ENCODE peak calls at places on chromosomes 5 and 9, in four cellular contexts. One of them, this sample, is unnamed.

GRCh38 chr5:106154280-106154716 is 1516.4 kb downstream of the EFNA5 start:
- DNase-seq in stimulated activated CD4-positive, alpha-beta T cell treated with anti-CD3 and anti-CD28 coated beads, Interleukin-1b, Interleukin-23, amount 100 ng/mL, for 4 hours: no peak
- DNase-seq in fibroblast of mammary gland: no peak
- DNase-seq in RCC 7860: no peak
- DNase-seq in this sample: no peak

GRCh38 chr9:33263131-33263935 is 1.2 kb downstream of the BAG1 start:
- DNase-seq in stimulated activated CD4-positive, alpha-beta T cell treated with anti-CD3 and anti-CD28 coated beads, Interleukin-1b, Interleukin-23, amount 100 ng/mL, for 4 hours: peak
- DNase-seq in fibroblast of mammary gland: peak
- DNase-seq in RCC 7860: peak
- DNase-seq in this sample: peak

GRCh38 chr5:65037845-65038815 is 269.4 kb downstream of the CWC27 start:
- DNase-seq in stimulated activated CD4-positive, alpha-beta T cell treated with anti-CD3 and anti-CD28 coated beads, Interleukin-1b, Interleukin-23, amount 100 ng/mL, for 4 hours: no peak
- DNase-seq in fibroblast of mammary gland: no peak
- DNase-seq in RCC 7860: no peak
- DNase-seq in this sample: peak

GRCh38 chr9:121954477-121955175 is 138.5 kb downstream of the TTLL11 start:
- DNase-seq in stimulated activated CD4-positive, alpha-beta T cell treated with anti-CD3 and anti-CD28 coated beads, Interleukin-1b, Interleukin-23, amount 100 ng/mL, for 4 hours: no peak
- DNase-seq in fibroblast of mammary gland: peak
- DNase-seq in RCC 7860: no peak
- DNase-seq in this sample: peak

GRCh38 chr5:491119-491855 is 33.0 kb downstream of the SLC9A3 start:
- DNase-seq in stimulated activated CD4-positive, alpha-beta T cell treated with anti-CD3 and anti-CD28 coated beads, Interleukin-1b, Interleukin-23, amount 100 ng/mL, for 4 hours: no peak
- DNase-seq in fibroblast of mammary gland: no peak
- DNase-seq in RCC 7860: no peak
- DNase-seq in this sample: no peak

GRCh38 chr5:91194861-91195460 is 188.2 kb downstream of the ARRDC3 start:
- DNase-seq in stimulated activated CD4-positive, alpha-beta T cell treated with anti-CD3 and anti-CD28 coated beads, Interleukin-1b, Interleukin-23, amount 100 ng/mL, for 4 hours: no peak
- DNase-seq in fibroblast of mammary gland: no peak
- DNase-seq in RCC 7860: no peak
- DNase-seq in this sample: no peak

GRCh38 chr9:89226076-89226475 is 47.5 kb upstream of the SHC3 start:
- DNase-seq in stimulated activated CD4-positive, alpha-beta T cell treated with anti-CD3 and anti-CD28 coated beads, Interleukin-1b, Interleukin-23, amount 100 ng/mL, for 4 hours: no peak
- DNase-seq in fibroblast of mammary gland: peak
- DNase-seq in RCC 7860: no peak
- DNase-seq in this sample: peak

GRCh38 chr9:119322137-119322695 is 47.0 kb downstream of the BRINP1 start:
- DNase-seq in stimulated activated CD4-positive, alpha-beta T cell treated with anti-CD3 and anti-CD28 coated beads, Interleukin-1b, Interleukin-23, amount 100 ng/mL, for 4 hours: no peak
- DNase-seq in fibroblast of mammary gland: peak
- DNase-seq in RCC 7860: peak
- DNase-seq in this sample: peak

GRCh38 chr9:82057805-82058204 is 69.2 kb downstream of the SPATA31D1 start:
- DNase-seq in stimulated activated CD4-positive, alpha-beta T cell treated with anti-CD3 and anti-CD28 coated beads, Interleukin-1b, Interleukin-23, amount 100 ng/mL, for 4 hours: no peak
- DNase-seq in fibroblast of mammary gland: no peak
- DNase-seq in RCC 7860: no peak
- DNase-seq in this sample: no peak

GRCh38 chr5:157072508-157072907 is 13.6 kb upstream of the HAVCR1 start:
- DNase-seq in stimulated activated CD4-positive, alpha-beta T cell treated with anti-CD3 and anti-CD28 coated beads, Interleukin-1b, Interleukin-23, amount 100 ng/mL, for 4 hours: no peak
- DNase-seq in fibroblast of mammary gland: no peak
- DNase-seq in RCC 7860: peak
- DNase-seq in this sample: no peak

GRCh38 chr5:151126199-151126645 is 31.4 kb downstream of the ANXA6 start:
- DNase-seq in stimulated activated CD4-positive, alpha-beta T cell treated with anti-CD3 and anti-CD28 coated beads, Interleukin-1b, Interleukin-23, amount 100 ng/mL, for 4 hours: peak
- DNase-seq in fibroblast of mammary gland: peak
- DNase-seq in RCC 7860: peak
- DNase-seq in this sample: peak

GRCh38 chr5:61658592-61659008 is 326.5 kb downstream of the ZSWIM6 start:
- DNase-seq in stimulated activated CD4-positive, alpha-beta T cell treated with anti-CD3 and anti-CD28 coated beads, Interleukin-1b, Interleukin-23, amount 100 ng/mL, for 4 hours: peak
- DNase-seq in fibroblast of mammary gland: peak
- DNase-seq in RCC 7860: peak
- DNase-seq in this sample: peak

GRCh38 chr5:132466453-132467291 is 23.9 kb downstream of the IRF1 start:
- DNase-seq in stimulated activated CD4-positive, alpha-beta T cell treated with anti-CD3 and anti-CD28 coated beads, Interleukin-1b, Interleukin-23, amount 100 ng/mL, for 4 hours: no peak
- DNase-seq in fibroblast of mammary gland: peak
- DNase-seq in RCC 7860: peak
- DNase-seq in this sample: peak

GRCh38 chr5:159786901-159787691 is 129.2 kb upstream of the ADRA1B start:
- DNase-seq in stimulated activated CD4-positive, alpha-beta T cell treated with anti-CD3 and anti-CD28 coated beads, Interleukin-1b, Interleukin-23, amount 100 ng/mL, for 4 hours: no peak
- DNase-seq in fibroblast of mammary gland: peak
- DNase-seq in RCC 7860: no peak
- DNase-seq in this sample: peak

GRCh38 chr9:70480405-70480980 is 66.0 kb upstream of the KLF9 start:
- DNase-seq in stimulated activated CD4-positive, alpha-beta T cell treated with anti-CD3 and anti-CD28 coated beads, Interleukin-1b, Interleukin-23, amount 100 ng/mL, for 4 hours: no peak
- DNase-seq in fibroblast of mammary gland: peak
- DNase-seq in RCC 7860: no peak
- DNase-seq in this sample: peak

GRCh38 chr5:150320048-150320555 is 17.4 kb upstream of the ARSI start:
- DNase-seq in stimulated activated CD4-positive, alpha-beta T cell treated with anti-CD3 and anti-CD28 coated beads, Interleukin-1b, Interleukin-23, amount 100 ng/mL, for 4 hours: no peak
- DNase-seq in fibroblast of mammary gland: peak
- DNase-seq in RCC 7860: peak
- DNase-seq in this sample: peak

This sample was measured in choroid plexus epithelial cell.